ENCODE peak calls at places on chromosomes 16 and 17, in eight cellular contexts. E is HCT116, X is neural progenitor cell, U is OCI-LY7, K is GM23248, N is PC-3, S is SK-N-SH, A is MM.1S. F is an unnamed sample.

GRCh38 chr16:22977294-22977697 is 163.3 kb downstream of the HS3ST2 start:
- DNase-seq in S (no peak), E (peak; percentile 23), X (peak; percentile 54), K (peak; percentile 38), U (peak; percentile 20), N (peak; percentile 25), A (peak; percentile 6), F (peak; percentile 72)

GRCh38 chr16:31427441-31428276 is 501 bp downstream of the COX6A2 start:
- DNase-seq in N (no peak), K (peak; percentile 75), E (no peak), U (no peak), S (peak; percentile 93), A (no peak), X (no peak), F (peak; percentile 55)

GRCh38 chr16:21689107-21689506 is 25.3 kb downstream of the OTOA start:
- DNase-seq in A (no peak), S (no peak), E (no peak), U (no peak), N (no peak), K (no peak), X (no peak), F (no peak)

GRCh38 chr16:84228321-84228838 is 11.4 kb downstream of the KCNG4 start:
- DNase-seq in K (peak; percentile 98), E (peak; percentile 76), X (peak; percentile 31), S (peak; percentile 50), U (no peak), A (no peak), N (peak; percentile 77), F (peak; percentile 54)

GRCh38 chr16:8905168-8905762 is 23.1 kb downstream of the LITAFD start:
- DNase-seq in X (peak; percentile 50), K (peak; percentile 56), U (peak; percentile 56), N (peak; percentile 29), S (peak; percentile 47), E (peak; percentile 19), A (peak; percentile 24), F (peak; percentile 57)

GRCh38 chr17:36755586-36755985 is 154.2 kb downstream of the MRM1 start:
- DNase-seq in A (peak; percentile 23), N (peak; percentile 46), U (peak; percentile 13), S (peak; percentile 68), E (peak; percentile 57), X (peak; percentile 70), K (peak; percentile 11), F (peak; percentile 85)

GRCh38 chr16:55088098-55088497 is 157.4 kb downstream of the IRX5 start:
- DNase-seq in K (no peak), U (no peak), A (no peak), S (no peak), X (no peak), N (no peak), E (no peak), F (no peak)

GRCh38 chr17:68452724-68453290 is 4.5 kb downstream of the WIPI1 start:
- DNase-seq in K (no peak), X (no peak), U (no peak), E (no peak), N (no peak), S (no peak), A (no peak), F (no peak)

GRCh38 chr16:76278976-76279375 is 1.8 kb downstream of the CNTNAP4 start:
- DNase-seq in X (peak; percentile 55), A (peak; percentile 18), E (no peak), N (peak; percentile 20), K (no peak), U (peak; percentile 45), S (peak; percentile 21), F (peak; percentile 70)

GRCh38 chr17:81858967-81859905 is 1.1 kb downstream of the P4HB start:
- DNase-seq in K (peak; percentile 55), A (peak; percentile 18), N (peak; percentile 24), U (peak; percentile 41), S (no peak), X (no peak), E (no peak), F (no peak)

GRCh38 chr16:30356401-30357084 is 1.4 kb upstream of the CD2BP2 start:
- DNase-seq in E (no peak), A (no peak), X (no peak), S (peak; percentile 52), K (peak; percentile 14), N (no peak), U (peak; percentile 23), F (no peak)

GRCh38 chr17:29574732-29575510 is 6.4 kb downstream of the TP53I13 start:
- DNase-seq in K (no peak), N (no peak), S (no peak), U (no peak), X (no peak), A (no peak), E (no peak), F (no peak)

GRCh38 chr16:4404967-4405696 is 11.3 kb downstream of the CORO7 start:
- DNase-seq in K (no peak), E (no peak), A (no peak), N (no peak), X (no peak), U (no peak), S (peak; percentile 15), F (no peak)

GRCh38 chr17:8244768-8245167 is 3.1 kb downstream of the CTC1 start:
- DNase-seq in N (no peak), E (no peak), S (no peak), A (no peak), U (no peak), X (no peak), K (no peak), F (no peak)

GRCh38 chr16:10188236-10188635 is 6.0 kb upstream of the GRIN2A start:
- DNase-seq in N (peak; percentile 5), E (no peak), U (no peak), S (no peak), K (no peak), X (no peak), A (no peak), F (no peak)

GRCh38 chr17:43418441-43419374 is 19.9 kb downstream of the ARL4D start:
- DNase-seq in S (no peak), K (peak; percentile 97), N (peak; percentile 89), E (peak; percentile 55), U (no peak), X (peak; percentile 22), A (no peak), F (peak; percentile 8)

GRCh38 chr16:30561212-30561816 is 3.1 kb upstream of the ZNF764 start:
- DNase-seq in X (peak; percentile 16), K (no peak), A (no peak), S (no peak), U (no peak), N (no peak), E (no peak), F (peak; percentile 69)

GRCh38 chr17:67156269-67157199 is 88.5 kb downstream of the HELZ start:
- DNase-seq in E (no peak), U (no peak), N (peak; percentile 78), A (no peak), S (no peak), K (no peak), X (no peak), F (peak; percentile 22)

DNA sequence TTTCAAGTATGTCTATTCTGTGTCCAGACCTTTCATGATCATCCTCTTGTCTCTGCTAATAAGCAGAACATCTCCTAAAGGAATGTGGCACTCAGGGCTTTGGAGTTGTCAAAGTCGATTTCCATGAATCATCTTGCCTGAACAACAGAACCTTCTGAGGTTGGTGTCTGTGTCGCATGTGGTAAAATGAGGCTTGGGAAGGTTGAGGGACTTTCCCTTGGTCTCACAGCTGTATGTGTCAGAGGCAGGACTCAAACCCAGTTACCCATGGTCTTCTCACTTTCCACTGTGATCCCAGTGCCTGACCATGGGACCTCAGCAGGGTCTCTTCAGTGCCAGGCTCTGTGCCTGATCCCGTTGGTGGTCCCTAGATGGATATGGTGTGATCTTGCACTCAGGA is 4.2 kb upstream of the GPRC5B start:
- DNase-seq in A (no peak), K (no peak), U (no peak), S (no peak), X (no peak), N (no peak), E (no peak), F (no peak)
- TF ChIP-seq EZH2phosphoT487 in A (no peak), K (no peak), U (no peak), S (no peak), X (no peak), N (no peak), E (no peak), F (no peak)

GRCh38 chr17:57487552-57487951 is 231.2 kb downstream of the MSI2 start:
- DNase-seq in E (no peak), N (no peak), K (no peak), X (no peak), U (no peak), S (no peak), A (peak; percentile 19), F (no peak)
- TF ChIP-seq EZH2phosphoT487 in E (no peak), N (no peak), K (no peak), X (no peak), U (no peak), S (no peak), A (no peak), F (no peak)

DNA sequence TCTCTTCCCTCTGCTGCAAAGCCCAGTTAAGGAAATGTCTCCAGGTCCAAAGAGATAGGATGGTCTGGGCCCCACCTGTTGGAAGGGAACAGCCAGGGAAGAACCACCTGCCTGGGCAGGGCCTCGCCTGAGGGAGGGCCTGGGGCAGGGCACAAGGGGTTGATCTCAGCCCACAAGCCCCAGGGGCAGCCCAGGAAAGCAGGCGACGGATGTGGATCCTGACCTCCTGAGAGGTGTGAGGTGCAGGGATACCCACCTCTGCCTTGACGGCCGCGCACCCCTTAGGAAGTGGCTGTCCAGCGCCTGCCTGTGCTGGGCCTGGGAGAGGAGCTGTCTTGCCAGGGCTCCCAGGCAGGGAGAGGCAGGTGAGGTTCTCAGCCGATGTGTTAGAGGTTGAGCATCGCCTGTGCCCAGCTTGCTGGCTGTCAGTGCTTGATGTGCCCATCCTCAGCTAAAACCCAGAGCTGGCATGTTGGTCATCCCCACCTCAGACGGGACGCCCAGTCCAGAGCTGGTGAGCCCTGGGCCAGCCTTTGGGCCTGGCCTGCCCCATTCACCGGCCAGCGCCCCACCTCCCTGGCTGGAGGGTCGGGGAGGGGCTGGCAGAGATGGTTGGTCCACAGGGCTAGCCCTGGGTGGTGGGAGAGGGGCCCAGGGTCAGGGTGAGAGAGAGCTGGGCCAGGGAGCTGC is 434 bp downstream of the CEMP1 start:
- DNase-seq in A (no peak), X (no peak), U (no peak), S (peak; percentile 46), N (no peak), K (no peak), E (no peak), F (no peak)
- TF ChIP-seq EZH2phosphoT487 in A (no peak), X (no peak), U (no peak), S (no peak), N (no peak), K (no peak), E (no peak), F (no peak)

DNA sequence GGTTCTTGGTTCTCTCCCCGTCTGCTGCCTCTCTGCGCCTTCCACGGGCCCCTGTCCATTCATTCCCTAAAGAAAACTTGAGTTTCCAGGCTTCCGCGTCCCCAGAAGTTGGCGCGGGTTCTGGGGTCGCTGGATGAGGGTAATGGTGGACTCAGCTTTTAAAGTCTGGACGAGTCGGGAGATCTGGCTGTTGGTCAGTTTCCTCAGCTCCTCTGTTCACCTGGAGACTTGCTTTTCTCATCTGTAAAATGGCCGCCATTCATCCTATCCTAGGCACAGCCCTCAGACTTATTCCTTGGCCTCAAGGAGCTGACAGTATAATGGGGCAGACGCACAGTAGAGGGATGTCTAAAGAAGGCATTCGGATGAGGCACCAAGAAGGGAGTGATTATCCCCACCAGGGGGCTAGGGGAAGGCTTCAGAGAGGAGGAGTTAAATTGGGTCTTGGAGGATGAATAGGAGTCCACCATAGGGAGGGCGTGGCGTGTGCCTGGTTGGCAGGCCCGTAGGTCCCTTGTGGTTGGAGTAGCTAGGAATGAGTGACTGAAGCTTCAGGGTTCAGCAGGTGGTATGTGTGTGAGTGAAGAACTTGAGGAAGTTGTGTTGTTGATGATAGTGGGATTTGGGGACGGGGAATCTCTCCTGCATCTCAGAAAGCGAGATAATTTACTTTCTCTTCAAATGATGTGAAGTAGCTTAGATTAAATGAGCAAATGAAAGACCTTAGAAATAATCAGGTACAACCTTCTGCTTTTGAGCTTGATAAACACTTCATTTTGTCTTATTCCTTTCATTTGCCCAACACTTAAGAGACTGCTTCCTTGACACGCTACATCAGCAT is 655 bp downstream of the VPS35L start:
- DNase-seq in A (peak; percentile 77), X (peak; percentile 88), S (peak; percentile 39), U (peak; percentile 38), N (peak; percentile 6), E (peak; percentile 59), K (peak; percentile 49), F (peak; percentile 94)
- TF ChIP-seq EZH2phosphoT487 in A (no peak), X (no peak), S (no peak), U (no peak), N (no peak), E (no peak), K (no peak), F (no peak)

F was measured in GM23338.